ENCODE peak calls at places on chromosomes 5 and 9, in eight cellular contexts. One of them, this sample, is unnamed. For H3K36me3, the result is how much of the 10 kb centered on the place peaks cover.

GRCh38 chr5:123371575-123372179 is 51.5 kb downstream of the CEP120 start:
- DNase-seq in GM23338: peak
- DNase-seq in MM.1S: peak
- DNase-seq in neural progenitor cell: peak
- DNase-seq in hepatocyte: peak
- DNase-seq in HCT116: no peak
- DNase-seq in OCI-LY7: peak
- DNase-seq in SK-N-SH: peak
- DNase-seq in this sample: peak

GRCh38 chr5:79743846-79744605 is 54.4 kb downstream of the CMYA5 start:
- DNase-seq in GM23338: peak
- DNase-seq in MM.1S: no peak
- DNase-seq in neural progenitor cell: peak
- DNase-seq in hepatocyte: no peak
- DNase-seq in HCT116: no peak
- DNase-seq in OCI-LY7: no peak
- DNase-seq in SK-N-SH: no peak
- DNase-seq in this sample: no peak

GRCh38 chr5:95113489-95113888 is 171.4 kb downstream of the MCTP1 start:
- DNase-seq in GM23338: peak
- DNase-seq in MM.1S: no peak
- DNase-seq in neural progenitor cell: peak
- DNase-seq in hepatocyte: peak
- DNase-seq in HCT116: no peak
- DNase-seq in OCI-LY7: no peak
- DNase-seq in SK-N-SH: no peak
- DNase-seq in this sample: peak

GRCh38 chr9:95509851-95510529 is 6.8 kb downstream of the PTCH1 start:
- DNase-seq in GM23338: no peak
- DNase-seq in MM.1S: peak
- DNase-seq in neural progenitor cell: peak
- DNase-seq in hepatocyte: no peak
- DNase-seq in HCT116: no peak
- DNase-seq in OCI-LY7: peak
- DNase-seq in SK-N-SH: no peak
- DNase-seq in this sample: no peak

GRCh38 chr9:133242991-133243390 is 32.0 kb downstream of the ABO start:
- DNase-seq in GM23338: no peak
- DNase-seq in MM.1S: no peak
- DNase-seq in neural progenitor cell: no peak
- DNase-seq in hepatocyte: no peak
- DNase-seq in HCT116: no peak
- DNase-seq in OCI-LY7: no peak
- DNase-seq in SK-N-SH: no peak
- DNase-seq in this sample: no peak

GRCh38 chr9:121393318-121393717 is 23.3 kb upstream of the STOM start:
- DNase-seq in GM23338: no peak
- DNase-seq in MM.1S: no peak
- DNase-seq in neural progenitor cell: no peak
- DNase-seq in hepatocyte: no peak
- DNase-seq in HCT116: no peak
- DNase-seq in OCI-LY7: no peak
- DNase-seq in SK-N-SH: no peak
- DNase-seq in this sample: peak

GRCh38 chr5:148794275-148794674 is 32.1 kb upstream of the ADRB2 start:
- DNase-seq in GM23338: no peak
- DNase-seq in MM.1S: no peak
- DNase-seq in neural progenitor cell: no peak
- DNase-seq in hepatocyte: no peak
- DNase-seq in HCT116: no peak
- DNase-seq in OCI-LY7: no peak
- DNase-seq in SK-N-SH: no peak
- DNase-seq in this sample: no peak

GRCh38 chr5:169169786-169170185 is 131.2 kb downstream of the SLIT3 start:
- DNase-seq in GM23338: no peak
- DNase-seq in MM.1S: no peak
- DNase-seq in neural progenitor cell: no peak
- DNase-seq in hepatocyte: no peak
- DNase-seq in HCT116: no peak
- DNase-seq in OCI-LY7: no peak
- DNase-seq in SK-N-SH: peak
- DNase-seq in this sample: no peak

GRCh38 chr9:94713446-94714185 is 12.9 kb upstream of the AOPEP start:
- DNase-seq in GM23338: no peak
- DNase-seq in MM.1S: no peak
- DNase-seq in neural progenitor cell: no peak
- DNase-seq in hepatocyte: no peak
- DNase-seq in HCT116: no peak
- DNase-seq in OCI-LY7: no peak
- DNase-seq in SK-N-SH: no peak
- DNase-seq in this sample: no peak

GRCh38 chr5:147876141-147876540 is 2.4 kb upstream of the SCGB3A2 start:
- DNase-seq in GM23338: no peak
- DNase-seq in MM.1S: no peak
- DNase-seq in neural progenitor cell: no peak
- DNase-seq in hepatocyte: no peak
- DNase-seq in HCT116: no peak
- DNase-seq in OCI-LY7: no peak
- DNase-seq in SK-N-SH: no peak
- DNase-seq in this sample: no peak

GRCh38 chr5:175470756-175471155 is 7.6 kb upstream of the SFXN1 start:
- DNase-seq in GM23338: no peak
- DNase-seq in MM.1S: no peak
- DNase-seq in neural progenitor cell: peak
- DNase-seq in hepatocyte: no peak
- DNase-seq in HCT116: no peak
- DNase-seq in OCI-LY7: no peak
- DNase-seq in SK-N-SH: no peak
- DNase-seq in this sample: no peak

GRCh38 chr9:37405764-37406380 is 16.6 kb upstream of the GRHPR start:
- DNase-seq in GM23338: no peak
- DNase-seq in MM.1S: no peak
- DNase-seq in neural progenitor cell: no peak
- DNase-seq in hepatocyte: no peak
- DNase-seq in HCT116: no peak
- DNase-seq in OCI-LY7: no peak
- DNase-seq in SK-N-SH: no peak
- DNase-seq in this sample: no peak

GRCh38 chr5:66643383-66643782 is 47.2 kb downstream of the MAST4 start:
- DNase-seq in GM23338: no peak
- DNase-seq in MM.1S: no peak
- DNase-seq in neural progenitor cell: no peak
- DNase-seq in hepatocyte: no peak
- DNase-seq in HCT116: no peak
- DNase-seq in OCI-LY7: no peak
- DNase-seq in SK-N-SH: no peak
- DNase-seq in this sample: no peak

GRCh38 chr9:110133059-110133458 is 74.9 kb downstream of the C9orf152 start:
- DNase-seq in GM23338: no peak
- DNase-seq in MM.1S: no peak
- DNase-seq in neural progenitor cell: no peak
- DNase-seq in hepatocyte: no peak
- DNase-seq in HCT116: no peak
- DNase-seq in OCI-LY7: no peak
- DNase-seq in SK-N-SH: no peak
- DNase-seq in this sample: peak

GRCh38 chr9:129442791-129443511 is 177.9 kb downstream of the C9orf50 start:
- DNase-seq in GM23338: no peak
- DNase-seq in MM.1S: no peak
- DNase-seq in neural progenitor cell: no peak
- DNase-seq in hepatocyte: peak
- DNase-seq in HCT116: no peak
- DNase-seq in OCI-LY7: no peak
- DNase-seq in SK-N-SH: no peak
- DNase-seq in this sample: no peak

GRCh38 chr9:129441852-129442251 is 179.0 kb downstream of the C9orf50 start:
- DNase-seq in GM23338: no peak
- DNase-seq in MM.1S: no peak
- DNase-seq in neural progenitor cell: no peak
- DNase-seq in hepatocyte: no peak
- DNase-seq in HCT116: no peak
- DNase-seq in OCI-LY7: no peak
- DNase-seq in SK-N-SH: no peak
- DNase-seq in this sample: no peak

GRCh38 chr9:129439242-129439641 is 181.7 kb downstream of the C9orf50 start:
- DNase-seq in GM23338: no peak
- DNase-seq in MM.1S: no peak
- DNase-seq in neural progenitor cell: no peak
- DNase-seq in hepatocyte: no peak
- DNase-seq in HCT116: no peak
- DNase-seq in OCI-LY7: no peak
- DNase-seq in SK-N-SH: no peak
- DNase-seq in this sample: no peak

GRCh38 chr9:129437626-129438323 is 183.1 kb downstream of the C9orf50 start:
- DNase-seq in GM23338: no peak
- DNase-seq in MM.1S: no peak
- DNase-seq in neural progenitor cell: peak
- DNase-seq in hepatocyte: no peak
- DNase-seq in HCT116: no peak
- DNase-seq in OCI-LY7: no peak
- DNase-seq in SK-N-SH: peak
- DNase-seq in this sample: no peak

GRCh38 chr9:129440394-129441186 is 180.3 kb downstream of the C9orf50 start:
- DNase-seq in GM23338: no peak
- DNase-seq in MM.1S: no peak
- DNase-seq in neural progenitor cell: no peak
- DNase-seq in hepatocyte: no peak
- DNase-seq in HCT116: no peak
- DNase-seq in OCI-LY7: no peak
- DNase-seq in SK-N-SH: no peak
- DNase-seq in this sample: no peak
- H3K36me3 ChIP-seq in GM23338: under half
- H3K36me3 ChIP-seq in MM.1S: under half
- H3K36me3 ChIP-seq in neural progenitor cell: under half
- H3K36me3 ChIP-seq in hepatocyte: under half
- H3K36me3 ChIP-seq in HCT116: under half
- H3K36me3 ChIP-seq in OCI-LY7: under half
- H3K36me3 ChIP-seq in SK-N-SH: under half
- H3K36me3 ChIP-seq in this sample: under half

GRCh38 chr9:90900130-90900529 is 98.5 kb downstream of the SYK start:
- DNase-seq in GM23338: peak
- DNase-seq in MM.1S: no peak
- DNase-seq in neural progenitor cell: peak
- DNase-seq in hepatocyte: no peak
- DNase-seq in HCT116: no peak
- DNase-seq in OCI-LY7: no peak
- DNase-seq in SK-N-SH: no peak
- DNase-seq in this sample: no peak
- TF ChIP-seq CTCF in GM23338: peak
- TF ChIP-seq CTCF in MM.1S: no peak
- TF ChIP-seq CTCF in neural progenitor cell: peak
- TF ChIP-seq CTCF in hepatocyte: peak
- TF ChIP-seq CTCF in HCT116: no peak
- TF ChIP-seq CTCF in OCI-LY7: no peak
- TF ChIP-seq CTCF in SK-N-SH: peak
- TF ChIP-seq CTCF in this sample: no peak

GRCh38 chr9:114011313-114011712 is 66.8 kb downstream of the AMBP start:
- DNase-seq in GM23338: no peak
- DNase-seq in MM.1S: no peak
- DNase-seq in neural progenitor cell: no peak
- DNase-seq in hepatocyte: no peak
- DNase-seq in HCT116: no peak
- DNase-seq in OCI-LY7: no peak
- DNase-seq in SK-N-SH: no peak
- DNase-seq in this sample: no peak

GRCh38 chr9:114006931-114007691 is 71.0 kb downstream of the AMBP start:
- DNase-seq in GM23338: no peak
- DNase-seq in MM.1S: no peak
- DNase-seq in neural progenitor cell: no peak
- DNase-seq in hepatocyte: no peak
- DNase-seq in HCT116: no peak
- DNase-seq in OCI-LY7: no peak
- DNase-seq in SK-N-SH: no peak
- DNase-seq in this sample: no peak

GRCh38 chr9:114006155-114006550 is 71.9 kb downstream of the AMBP start:
- DNase-seq in GM23338: no peak
- DNase-seq in MM.1S: no peak
- DNase-seq in neural progenitor cell: no peak
- DNase-seq in hepatocyte: no peak
- DNase-seq in HCT116: no peak
- DNase-seq in OCI-LY7: no peak
- DNase-seq in SK-N-SH: no peak
- DNase-seq in this sample: no peak

GRCh38 chr9:114007991-114008666 is 70.0 kb downstream of the AMBP start:
- DNase-seq in GM23338: no peak
- DNase-seq in MM.1S: no peak
- DNase-seq in neural progenitor cell: no peak
- DNase-seq in hepatocyte: no peak
- DNase-seq in HCT116: no peak
- DNase-seq in OCI-LY7: no peak
- DNase-seq in SK-N-SH: no peak
- DNase-seq in this sample: no peak

GRCh38 chr9:114008667-114009410 is 69.3 kb downstream of the AMBP start:
- DNase-seq in GM23338: no peak
- DNase-seq in MM.1S: no peak
- DNase-seq in neural progenitor cell: no peak
- DNase-seq in hepatocyte: no peak
- DNase-seq in HCT116: no peak
- DNase-seq in OCI-LY7: no peak
- DNase-seq in SK-N-SH: no peak
- DNase-seq in this sample: no peak
- TF ChIP-seq EZH2phosphoT487 in GM23338: no peak
- TF ChIP-seq EZH2phosphoT487 in MM.1S: no peak
- TF ChIP-seq EZH2phosphoT487 in neural progenitor cell: no peak
- TF ChIP-seq EZH2phosphoT487 in hepatocyte: no peak
- TF ChIP-seq EZH2phosphoT487 in HCT116: no peak
- TF ChIP-seq EZH2phosphoT487 in OCI-LY7: no peak
- TF ChIP-seq EZH2phosphoT487 in SK-N-SH: no peak
- TF ChIP-seq EZH2phosphoT487 in this sample: no peak

GRCh38 chr5:140544986-140545385 is 2.5 kb upstream of the EIF4EBP3 start:
- DNase-seq in GM23338: no peak
- DNase-seq in MM.1S: no peak
- DNase-seq in neural progenitor cell: no peak
- DNase-seq in hepatocyte: no peak
- DNase-seq in HCT116: no peak
- DNase-seq in OCI-LY7: no peak
- DNase-seq in SK-N-SH: no peak
- DNase-seq in this sample: no peak
- H3K36me3 ChIP-seq in GM23338: under half
- H3K36me3 ChIP-seq in MM.1S: under half
- H3K36me3 ChIP-seq in neural progenitor cell: under half
- H3K36me3 ChIP-seq in hepatocyte: under half
- H3K36me3 ChIP-seq in HCT116: under half
- H3K36me3 ChIP-seq in OCI-LY7: half or more
- H3K36me3 ChIP-seq in SK-N-SH: under half
- H3K36me3 ChIP-seq in this sample: under half

DNA sequence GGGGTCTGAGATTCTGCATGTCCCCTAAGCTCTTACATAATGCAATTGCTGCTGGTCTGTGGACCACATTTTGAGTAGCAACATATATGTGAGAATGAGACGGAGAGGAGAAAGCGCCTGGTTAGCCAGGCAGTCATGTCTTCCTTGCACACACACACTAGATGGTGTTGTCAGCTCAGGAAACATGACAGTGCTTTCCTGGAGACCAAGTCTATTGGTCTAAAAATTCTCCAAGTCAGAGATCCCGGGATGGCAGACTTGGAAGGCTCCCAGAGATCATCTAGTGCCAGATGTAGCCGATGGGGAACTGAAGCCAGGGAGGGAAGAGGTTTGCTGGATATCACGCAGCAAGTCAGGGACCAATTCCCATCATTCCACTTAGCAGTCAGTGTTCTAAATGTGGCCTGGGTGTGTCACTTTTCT is 53.4 kb downstream of the GALNT12 start:
- DNase-seq in GM23338: peak
- DNase-seq in MM.1S: no peak
- DNase-seq in neural progenitor cell: peak
- DNase-seq in hepatocyte: peak
- DNase-seq in HCT116: no peak
- DNase-seq in OCI-LY7: no peak
- DNase-seq in SK-N-SH: peak
- DNase-seq in this sample: peak
- TF ChIP-seq CTCF in GM23338: peak
- TF ChIP-seq CTCF in MM.1S: no peak
- TF ChIP-seq CTCF in neural progenitor cell: peak
- TF ChIP-seq CTCF in hepatocyte: peak
- TF ChIP-seq CTCF in HCT116: no peak
- TF ChIP-seq CTCF in OCI-LY7: no peak
- TF ChIP-seq CTCF in SK-N-SH: peak
- TF ChIP-seq CTCF in this sample: peak

This sample was measured in PC-3.